ENCODE peak calls at places on chromosomes 3 and 15, in ten cellular contexts. One of them, this sample, is unnamed.

GRCh38 chr3:57080171-57080570 is 19.7 kb downstream of the SPATA12 start:
- DNase-seq in posterior vena cava: peak
- DNase-seq in activated B cell treated with CpG ODN at 0.5 μM for 24 hours: no peak
- DNase-seq in KG1: no peak
- DNase-seq in iPS-NIHi11: peak
- DNase-seq in central memory CD4-positive, alpha-beta T cell: no peak
- DNase-seq in T-helper 17 cell: no peak
- DNase-seq in NCI-H82: no peak
- DNase-seq in stimulated activated CD4-positive, alpha-beta T cell treated with anti-CD3 and anti-CD28 coated beads, Interleukin-4, amount 100 ng/mL, for 1 hour: no peak
- DNase-seq in stimulated activated CD8-positive, alpha-beta memory T cell treated with anti-CD3 and anti-CD28 coated beads, Interleukin-7, amount 100 ng/mL, for 1 hour: no peak
- DNase-seq in this sample: no peak

GRCh38 chr3:107981471-107982111 is 109.2 kb downstream of the CD47 start:
- DNase-seq in stimulated activated CD8-positive, alpha-beta memory T cell treated with anti-CD3 and anti-CD28 coated beads, Interleukin-7, amount 100 ng/mL, for 1 hour: no peak
- DNase-seq in KG1: no peak
- DNase-seq in central memory CD4-positive, alpha-beta T cell: no peak
- DNase-seq in stimulated activated CD4-positive, alpha-beta T cell treated with anti-CD3 and anti-CD28 coated beads, Interleukin-4, amount 100 ng/mL, for 1 hour: no peak
- DNase-seq in NCI-H82: no peak
- DNase-seq in posterior vena cava: peak
- DNase-seq in T-helper 17 cell: no peak
- DNase-seq in iPS-NIHi11: no peak
- DNase-seq in activated B cell treated with CpG ODN at 0.5 μM for 24 hours: no peak
- DNase-seq in this sample: no peak

GRCh38 chr15:73648027-73648295 is 14.8 kb upstream of the NPTN start:
- DNase-seq in central memory CD4-positive, alpha-beta T cell: no peak
- DNase-seq in posterior vena cava: no peak
- DNase-seq in T-helper 17 cell: no peak
- DNase-seq in stimulated activated CD4-positive, alpha-beta T cell treated with anti-CD3 and anti-CD28 coated beads, Interleukin-4, amount 100 ng/mL, for 1 hour: no peak
- DNase-seq in stimulated activated CD8-positive, alpha-beta memory T cell treated with anti-CD3 and anti-CD28 coated beads, Interleukin-7, amount 100 ng/mL, for 1 hour: no peak
- DNase-seq in NCI-H82: no peak
- DNase-seq in iPS-NIHi11: no peak
- DNase-seq in KG1: no peak
- DNase-seq in activated B cell treated with CpG ODN at 0.5 μM for 24 hours: no peak
- DNase-seq in this sample: no peak

GRCh38 chr3:133991209-133991608 is 38.5 kb downstream of the SLCO2A1 start:
- DNase-seq in posterior vena cava: no peak
- DNase-seq in NCI-H82: no peak
- DNase-seq in KG1: no peak
- DNase-seq in T-helper 17 cell: no peak
- DNase-seq in activated B cell treated with CpG ODN at 0.5 μM for 24 hours: no peak
- DNase-seq in stimulated activated CD4-positive, alpha-beta T cell treated with anti-CD3 and anti-CD28 coated beads, Interleukin-4, amount 100 ng/mL, for 1 hour: no peak
- DNase-seq in stimulated activated CD8-positive, alpha-beta memory T cell treated with anti-CD3 and anti-CD28 coated beads, Interleukin-7, amount 100 ng/mL, for 1 hour: no peak
- DNase-seq in central memory CD4-positive, alpha-beta T cell: no peak
- DNase-seq in iPS-NIHi11: no peak
- DNase-seq in this sample: no peak

GRCh38 chr15:94026458-94026967 is 204.8 kb upstream of the MCTP2 start:
- DNase-seq in stimulated activated CD8-positive, alpha-beta memory T cell treated with anti-CD3 and anti-CD28 coated beads, Interleukin-7, amount 100 ng/mL, for 1 hour: no peak
- DNase-seq in T-helper 17 cell: no peak
- DNase-seq in posterior vena cava: no peak
- DNase-seq in stimulated activated CD4-positive, alpha-beta T cell treated with anti-CD3 and anti-CD28 coated beads, Interleukin-4, amount 100 ng/mL, for 1 hour: no peak
- DNase-seq in KG1: no peak
- DNase-seq in NCI-H82: no peak
- DNase-seq in central memory CD4-positive, alpha-beta T cell: no peak
- DNase-seq in iPS-NIHi11: no peak
- DNase-seq in activated B cell treated with CpG ODN at 0.5 μM for 24 hours: no peak
- DNase-seq in this sample: no peak

GRCh38 chr3:142808103-142808917 is 80.6 kb downstream of the PCOLCE2 start:
- DNase-seq in posterior vena cava: no peak
- DNase-seq in stimulated activated CD8-positive, alpha-beta memory T cell treated with anti-CD3 and anti-CD28 coated beads, Interleukin-7, amount 100 ng/mL, for 1 hour: no peak
- DNase-seq in stimulated activated CD4-positive, alpha-beta T cell treated with anti-CD3 and anti-CD28 coated beads, Interleukin-4, amount 100 ng/mL, for 1 hour: no peak
- DNase-seq in central memory CD4-positive, alpha-beta T cell: no peak
- DNase-seq in NCI-H82: no peak
- DNase-seq in iPS-NIHi11: no peak
- DNase-seq in T-helper 17 cell: no peak
- DNase-seq in KG1: no peak
- DNase-seq in activated B cell treated with CpG ODN at 0.5 μM for 24 hours: no peak
- DNase-seq in this sample: no peak

GRCh38 chr15:86162676-86163075 is 83.0 kb downstream of the AGBL1 start:
- DNase-seq in iPS-NIHi11: no peak
- DNase-seq in NCI-H82: no peak
- DNase-seq in central memory CD4-positive, alpha-beta T cell: no peak
- DNase-seq in posterior vena cava: no peak
- DNase-seq in activated B cell treated with CpG ODN at 0.5 μM for 24 hours: no peak
- DNase-seq in T-helper 17 cell: no peak
- DNase-seq in stimulated activated CD4-positive, alpha-beta T cell treated with anti-CD3 and anti-CD28 coated beads, Interleukin-4, amount 100 ng/mL, for 1 hour: no peak
- DNase-seq in stimulated activated CD8-positive, alpha-beta memory T cell treated with anti-CD3 and anti-CD28 coated beads, Interleukin-7, amount 100 ng/mL, for 1 hour: no peak
- DNase-seq in KG1: no peak
- DNase-seq in this sample: no peak

GRCh38 chr3:99410789-99411311 is 227.5 kb upstream of the COL8A1 start:
- DNase-seq in NCI-H82: peak
- DNase-seq in stimulated activated CD8-positive, alpha-beta memory T cell treated with anti-CD3 and anti-CD28 coated beads, Interleukin-7, amount 100 ng/mL, for 1 hour: no peak
- DNase-seq in central memory CD4-positive, alpha-beta T cell: no peak
- DNase-seq in KG1: no peak
- DNase-seq in activated B cell treated with CpG ODN at 0.5 μM for 24 hours: no peak
- DNase-seq in stimulated activated CD4-positive, alpha-beta T cell treated with anti-CD3 and anti-CD28 coated beads, Interleukin-4, amount 100 ng/mL, for 1 hour: no peak
- DNase-seq in posterior vena cava: no peak
- DNase-seq in T-helper 17 cell: no peak
- DNase-seq in iPS-NIHi11: no peak
- DNase-seq in this sample: no peak

GRCh38 chr3:19543212-19543841 is 390.7 kb downstream of the EFHB start:
- DNase-seq in stimulated activated CD4-positive, alpha-beta T cell treated with anti-CD3 and anti-CD28 coated beads, Interleukin-4, amount 100 ng/mL, for 1 hour: no peak
- DNase-seq in activated B cell treated with CpG ODN at 0.5 μM for 24 hours: peak
- DNase-seq in KG1: peak
- DNase-seq in NCI-H82: peak
- DNase-seq in iPS-NIHi11: peak
- DNase-seq in central memory CD4-positive, alpha-beta T cell: no peak
- DNase-seq in T-helper 17 cell: no peak
- DNase-seq in stimulated activated CD8-positive, alpha-beta memory T cell treated with anti-CD3 and anti-CD28 coated beads, Interleukin-7, amount 100 ng/mL, for 1 hour: no peak
- DNase-seq in posterior vena cava: no peak
- DNase-seq in this sample: peak

GRCh38 chr3:64303401-64303800 is 78.1 kb upstream of the PRICKLE2 start:
- DNase-seq in central memory CD4-positive, alpha-beta T cell: no peak
- DNase-seq in KG1: no peak
- DNase-seq in stimulated activated CD4-positive, alpha-beta T cell treated with anti-CD3 and anti-CD28 coated beads, Interleukin-4, amount 100 ng/mL, for 1 hour: no peak
- DNase-seq in activated B cell treated with CpG ODN at 0.5 μM for 24 hours: no peak
- DNase-seq in iPS-NIHi11: no peak
- DNase-seq in posterior vena cava: no peak
- DNase-seq in T-helper 17 cell: no peak
- DNase-seq in NCI-H82: no peak
- DNase-seq in stimulated activated CD8-positive, alpha-beta memory T cell treated with anti-CD3 and anti-CD28 coated beads, Interleukin-7, amount 100 ng/mL, for 1 hour: no peak
- DNase-seq in this sample: no peak

GRCh38 chr15:76175442-76175841 is 115.7 kb downstream of the TMEM266 start:
- DNase-seq in posterior vena cava: no peak
- DNase-seq in stimulated activated CD4-positive, alpha-beta T cell treated with anti-CD3 and anti-CD28 coated beads, Interleukin-4, amount 100 ng/mL, for 1 hour: no peak
- DNase-seq in T-helper 17 cell: no peak
- DNase-seq in central memory CD4-positive, alpha-beta T cell: no peak
- DNase-seq in stimulated activated CD8-positive, alpha-beta memory T cell treated with anti-CD3 and anti-CD28 coated beads, Interleukin-7, amount 100 ng/mL, for 1 hour: no peak
- DNase-seq in activated B cell treated with CpG ODN at 0.5 μM for 24 hours: no peak
- DNase-seq in KG1: no peak
- DNase-seq in iPS-NIHi11: no peak
- DNase-seq in NCI-H82: no peak
- DNase-seq in this sample: no peak

GRCh38 chr15:55221090-55222011 is 24.6 kb upstream of the RSL24D1 start:
- DNase-seq in posterior vena cava: no peak
- DNase-seq in activated B cell treated with CpG ODN at 0.5 μM for 24 hours: no peak
- DNase-seq in iPS-NIHi11: no peak
- DNase-seq in T-helper 17 cell: no peak
- DNase-seq in stimulated activated CD4-positive, alpha-beta T cell treated with anti-CD3 and anti-CD28 coated beads, Interleukin-4, amount 100 ng/mL, for 1 hour: no peak
- DNase-seq in stimulated activated CD8-positive, alpha-beta memory T cell treated with anti-CD3 and anti-CD28 coated beads, Interleukin-7, amount 100 ng/mL, for 1 hour: no peak
- DNase-seq in NCI-H82: no peak
- DNase-seq in central memory CD4-positive, alpha-beta T cell: no peak
- DNase-seq in KG1: peak
- DNase-seq in this sample: no peak

GRCh38 chr3:113771993-113772392 is 25.2 kb downstream of the ATP6V1A start:
- DNase-seq in central memory CD4-positive, alpha-beta T cell: no peak
- DNase-seq in NCI-H82: no peak
- DNase-seq in stimulated activated CD8-positive, alpha-beta memory T cell treated with anti-CD3 and anti-CD28 coated beads, Interleukin-7, amount 100 ng/mL, for 1 hour: no peak
- DNase-seq in stimulated activated CD4-positive, alpha-beta T cell treated with anti-CD3 and anti-CD28 coated beads, Interleukin-4, amount 100 ng/mL, for 1 hour: no peak
- DNase-seq in KG1: no peak
- DNase-seq in T-helper 17 cell: no peak
- DNase-seq in iPS-NIHi11: no peak
- DNase-seq in posterior vena cava: no peak
- DNase-seq in activated B cell treated with CpG ODN at 0.5 μM for 24 hours: no peak
- DNase-seq in this sample: no peak

GRCh38 chr3:57983734-57984518 is 24.3 kb upstream of the FLNB start:
- DNase-seq in KG1: peak
- DNase-seq in activated B cell treated with CpG ODN at 0.5 μM for 24 hours: peak
- DNase-seq in T-helper 17 cell: no peak
- DNase-seq in iPS-NIHi11: no peak
- DNase-seq in stimulated activated CD4-positive, alpha-beta T cell treated with anti-CD3 and anti-CD28 coated beads, Interleukin-4, amount 100 ng/mL, for 1 hour: peak
- DNase-seq in NCI-H82: peak
- DNase-seq in posterior vena cava: peak
- DNase-seq in central memory CD4-positive, alpha-beta T cell: peak
- DNase-seq in stimulated activated CD8-positive, alpha-beta memory T cell treated with anti-CD3 and anti-CD28 coated beads, Interleukin-7, amount 100 ng/mL, for 1 hour: no peak
- DNase-seq in this sample: no peak

GRCh38 chr3:113254171-113254947 is 43.0 kb downstream of the BOC start:
- DNase-seq in stimulated activated CD8-positive, alpha-beta memory T cell treated with anti-CD3 and anti-CD28 coated beads, Interleukin-7, amount 100 ng/mL, for 1 hour: no peak
- DNase-seq in iPS-NIHi11: no peak
- DNase-seq in NCI-H82: peak
- DNase-seq in central memory CD4-positive, alpha-beta T cell: no peak
- DNase-seq in activated B cell treated with CpG ODN at 0.5 μM for 24 hours: no peak
- DNase-seq in KG1: no peak
- DNase-seq in T-helper 17 cell: no peak
- DNase-seq in stimulated activated CD4-positive, alpha-beta T cell treated with anti-CD3 and anti-CD28 coated beads, Interleukin-4, amount 100 ng/mL, for 1 hour: no peak
- DNase-seq in posterior vena cava: no peak
- DNase-seq in this sample: no peak

GRCh38 chr15:77830041-77830440 is 197.3 kb upstream of the LINGO1 start:
- DNase-seq in stimulated activated CD4-positive, alpha-beta T cell treated with anti-CD3 and anti-CD28 coated beads, Interleukin-4, amount 100 ng/mL, for 1 hour: no peak
- DNase-seq in activated B cell treated with CpG ODN at 0.5 μM for 24 hours: no peak
- DNase-seq in central memory CD4-positive, alpha-beta T cell: no peak
- DNase-seq in stimulated activated CD8-positive, alpha-beta memory T cell treated with anti-CD3 and anti-CD28 coated beads, Interleukin-7, amount 100 ng/mL, for 1 hour: no peak
- DNase-seq in iPS-NIHi11: no peak
- DNase-seq in posterior vena cava: peak
- DNase-seq in KG1: no peak
- DNase-seq in T-helper 17 cell: no peak
- DNase-seq in NCI-H82: no peak
- DNase-seq in this sample: no peak

GRCh38 chr3:42229942-42230688 is 35.9 kb downstream of the CCK start:
- DNase-seq in central memory CD4-positive, alpha-beta T cell: no peak
- DNase-seq in posterior vena cava: no peak
- DNase-seq in KG1: no peak
- DNase-seq in iPS-NIHi11: peak
- DNase-seq in NCI-H82: peak
- DNase-seq in stimulated activated CD8-positive, alpha-beta memory T cell treated with anti-CD3 and anti-CD28 coated beads, Interleukin-7, amount 100 ng/mL, for 1 hour: no peak
- DNase-seq in activated B cell treated with CpG ODN at 0.5 μM for 24 hours: no peak
- DNase-seq in stimulated activated CD4-positive, alpha-beta T cell treated with anti-CD3 and anti-CD28 coated beads, Interleukin-4, amount 100 ng/mL, for 1 hour: no peak
- DNase-seq in T-helper 17 cell: no peak
- DNase-seq in this sample: peak

GRCh38 chr15:29968099-29968892 is 114.5 kb upstream of the GOLGA8J start:
- DNase-seq in central memory CD4-positive, alpha-beta T cell: no peak
- DNase-seq in iPS-NIHi11: peak
- DNase-seq in KG1: no peak
- DNase-seq in activated B cell treated with CpG ODN at 0.5 μM for 24 hours: no peak
- DNase-seq in T-helper 17 cell: no peak
- DNase-seq in NCI-H82: peak
- DNase-seq in stimulated activated CD4-positive, alpha-beta T cell treated with anti-CD3 and anti-CD28 coated beads, Interleukin-4, amount 100 ng/mL, for 1 hour: no peak
- DNase-seq in stimulated activated CD8-positive, alpha-beta memory T cell treated with anti-CD3 and anti-CD28 coated beads, Interleukin-7, amount 100 ng/mL, for 1 hour: no peak
- DNase-seq in posterior vena cava: no peak
- DNase-seq in this sample: no peak

GRCh38 chr3:86702381-86702958 is 288.5 kb downstream of the VGLL3 start:
- DNase-seq in NCI-H82: peak
- DNase-seq in stimulated activated CD4-positive, alpha-beta T cell treated with anti-CD3 and anti-CD28 coated beads, Interleukin-4, amount 100 ng/mL, for 1 hour: no peak
- DNase-seq in posterior vena cava: no peak
- DNase-seq in central memory CD4-positive, alpha-beta T cell: no peak
- DNase-seq in T-helper 17 cell: no peak
- DNase-seq in stimulated activated CD8-positive, alpha-beta memory T cell treated with anti-CD3 and anti-CD28 coated beads, Interleukin-7, amount 100 ng/mL, for 1 hour: no peak
- DNase-seq in activated B cell treated with CpG ODN at 0.5 μM for 24 hours: no peak
- DNase-seq in iPS-NIHi11: peak
- DNase-seq in KG1: no peak
- DNase-seq in this sample: peak

GRCh38 chr3:194606163-194606562 is 27.1 kb downstream of the TMEM44 start:
- DNase-seq in NCI-H82: no peak
- DNase-seq in stimulated activated CD8-positive, alpha-beta memory T cell treated with anti-CD3 and anti-CD28 coated beads, Interleukin-7, amount 100 ng/mL, for 1 hour: no peak
- DNase-seq in central memory CD4-positive, alpha-beta T cell: no peak
- DNase-seq in stimulated activated CD4-positive, alpha-beta T cell treated with anti-CD3 and anti-CD28 coated beads, Interleukin-4, amount 100 ng/mL, for 1 hour: no peak
- DNase-seq in iPS-NIHi11: no peak
- DNase-seq in posterior vena cava: no peak
- DNase-seq in KG1: no peak
- DNase-seq in T-helper 17 cell: no peak
- DNase-seq in activated B cell treated with CpG ODN at 0.5 μM for 24 hours: no peak
- DNase-seq in this sample: no peak

GRCh38 chr15:31387483-31388118 is 61.0 kb downstream of the KLF13 start:
- DNase-seq in iPS-NIHi11: no peak
- DNase-seq in NCI-H82: no peak
- DNase-seq in stimulated activated CD4-positive, alpha-beta T cell treated with anti-CD3 and anti-CD28 coated beads, Interleukin-4, amount 100 ng/mL, for 1 hour: no peak
- DNase-seq in central memory CD4-positive, alpha-beta T cell: peak
- DNase-seq in posterior vena cava: no peak
- DNase-seq in stimulated activated CD8-positive, alpha-beta memory T cell treated with anti-CD3 and anti-CD28 coated beads, Interleukin-7, amount 100 ng/mL, for 1 hour: no peak
- DNase-seq in activated B cell treated with CpG ODN at 0.5 μM for 24 hours: no peak
- DNase-seq in T-helper 17 cell: no peak
- DNase-seq in KG1: no peak
- DNase-seq in this sample: no peak

GRCh38 chr3:18247776-18248310 is 177.3 kb downstream of the SATB1 start:
- DNase-seq in central memory CD4-positive, alpha-beta T cell: no peak
- DNase-seq in iPS-NIHi11: no peak
- DNase-seq in stimulated activated CD8-positive, alpha-beta memory T cell treated with anti-CD3 and anti-CD28 coated beads, Interleukin-7, amount 100 ng/mL, for 1 hour: no peak
- DNase-seq in activated B cell treated with CpG ODN at 0.5 μM for 24 hours: no peak
- DNase-seq in stimulated activated CD4-positive, alpha-beta T cell treated with anti-CD3 and anti-CD28 coated beads, Interleukin-4, amount 100 ng/mL, for 1 hour: no peak
- DNase-seq in posterior vena cava: no peak
- DNase-seq in KG1: no peak
- DNase-seq in NCI-H82: peak
- DNase-seq in T-helper 17 cell: no peak
- DNase-seq in this sample: peak

GRCh38 chr3:57980416-57980815 is 27.8 kb upstream of the FLNB start:
- DNase-seq in KG1: peak
- DNase-seq in NCI-H82: no peak
- DNase-seq in iPS-NIHi11: no peak
- DNase-seq in T-helper 17 cell: no peak
- DNase-seq in stimulated activated CD4-positive, alpha-beta T cell treated with anti-CD3 and anti-CD28 coated beads, Interleukin-4, amount 100 ng/mL, for 1 hour: no peak
- DNase-seq in stimulated activated CD8-positive, alpha-beta memory T cell treated with anti-CD3 and anti-CD28 coated beads, Interleukin-7, amount 100 ng/mL, for 1 hour: no peak
- DNase-seq in activated B cell treated with CpG ODN at 0.5 μM for 24 hours: no peak
- DNase-seq in central memory CD4-positive, alpha-beta T cell: no peak
- DNase-seq in posterior vena cava: no peak
- DNase-seq in this sample: no peak

GRCh38 chr15:92914103-92914499 is 14.0 kb downstream of the CHD2 start:
- DNase-seq in central memory CD4-positive, alpha-beta T cell: no peak
- DNase-seq in stimulated activated CD8-positive, alpha-beta memory T cell treated with anti-CD3 and anti-CD28 coated beads, Interleukin-7, amount 100 ng/mL, for 1 hour: no peak
- DNase-seq in NCI-H82: no peak
- DNase-seq in activated B cell treated with CpG ODN at 0.5 μM for 24 hours: no peak
- DNase-seq in iPS-NIHi11: peak
- DNase-seq in stimulated activated CD4-positive, alpha-beta T cell treated with anti-CD3 and anti-CD28 coated beads, Interleukin-4, amount 100 ng/mL, for 1 hour: no peak
- DNase-seq in posterior vena cava: no peak
- DNase-seq in T-helper 17 cell: no peak
- DNase-seq in KG1: no peak
- DNase-seq in this sample: peak

GRCh38 chr15:84598993-84599392 is 1.8 kb upstream of the ZSCAN2 start:
- DNase-seq in activated B cell treated with CpG ODN at 0.5 μM for 24 hours: no peak
- DNase-seq in stimulated activated CD4-positive, alpha-beta T cell treated with anti-CD3 and anti-CD28 coated beads, Interleukin-4, amount 100 ng/mL, for 1 hour: peak
- DNase-seq in iPS-NIHi11: peak
- DNase-seq in stimulated activated CD8-positive, alpha-beta memory T cell treated with anti-CD3 and anti-CD28 coated beads, Interleukin-7, amount 100 ng/mL, for 1 hour: no peak
- DNase-seq in NCI-H82: peak
- DNase-seq in central memory CD4-positive, alpha-beta T cell: no peak
- DNase-seq in KG1: peak
- DNase-seq in T-helper 17 cell: no peak
- DNase-seq in posterior vena cava: peak
- DNase-seq in this sample: peak

GRCh38 chr15:52362497-52362896 is 66.9 kb upstream of the MYO5C start:
- DNase-seq in posterior vena cava: no peak
- DNase-seq in KG1: no peak
- DNase-seq in stimulated activated CD4-positive, alpha-beta T cell treated with anti-CD3 and anti-CD28 coated beads, Interleukin-4, amount 100 ng/mL, for 1 hour: no peak
- DNase-seq in central memory CD4-positive, alpha-beta T cell: no peak
- DNase-seq in stimulated activated CD8-positive, alpha-beta memory T cell treated with anti-CD3 and anti-CD28 coated beads, Interleukin-7, amount 100 ng/mL, for 1 hour: no peak
- DNase-seq in iPS-NIHi11: no peak
- DNase-seq in T-helper 17 cell: no peak
- DNase-seq in NCI-H82: no peak
- DNase-seq in activated B cell treated with CpG ODN at 0.5 μM for 24 hours: no peak
- DNase-seq in this sample: no peak

GRCh38 chr3:96931491-96931890 is 117.1 kb downstream of the EPHA6 start:
- DNase-seq in posterior vena cava: peak
- DNase-seq in central memory CD4-positive, alpha-beta T cell: no peak
- DNase-seq in stimulated activated CD8-positive, alpha-beta memory T cell treated with anti-CD3 and anti-CD28 coated beads, Interleukin-7, amount 100 ng/mL, for 1 hour: no peak
- DNase-seq in activated B cell treated with CpG ODN at 0.5 μM for 24 hours: no peak
- DNase-seq in NCI-H82: peak
- DNase-seq in iPS-NIHi11: no peak
- DNase-seq in stimulated activated CD4-positive, alpha-beta T cell treated with anti-CD3 and anti-CD28 coated beads, Interleukin-4, amount 100 ng/mL, for 1 hour: no peak
- DNase-seq in T-helper 17 cell: no peak
- DNase-seq in KG1: no peak
- DNase-seq in this sample: no peak

GRCh38 chr3:13891492-13892073 is 11.7 kb upstream of the WNT7A start:
- DNase-seq in activated B cell treated with CpG ODN at 0.5 μM for 24 hours: no peak
- DNase-seq in stimulated activated CD4-positive, alpha-beta T cell treated with anti-CD3 and anti-CD28 coated beads, Interleukin-4, amount 100 ng/mL, for 1 hour: no peak
- DNase-seq in stimulated activated CD8-positive, alpha-beta memory T cell treated with anti-CD3 and anti-CD28 coated beads, Interleukin-7, amount 100 ng/mL, for 1 hour: no peak
- DNase-seq in T-helper 17 cell: no peak
- DNase-seq in central memory CD4-positive, alpha-beta T cell: no peak
- DNase-seq in iPS-NIHi11: peak
- DNase-seq in posterior vena cava: no peak
- DNase-seq in KG1: no peak
- DNase-seq in NCI-H82: peak
- DNase-seq in this sample: no peak

This sample was measured in HAP-1.